ENCODE peak calls at places on chromosomes 11 and 22, in six cellular contexts. L is H9, W is mesenchymal stem cell, A is IMR-90, I is mesendoderm, T is H1. G is an unnamed sample.

GRCh38 chr11:47415949-47416472 is 7.6 kb downstream of the SLC39A13 start:
- DNase-seq in L (no peak), W (peak), A (peak), I (peak), T (no peak), G (no peak)

GRCh38 chr11:134453441-134453840 is 41.4 kb upstream of the B3GAT1 start:
- DNase-seq in L (no peak), W (no peak), A (no peak), I (no peak), T (no peak), G (no peak)

GRCh38 chr11:22875869-22876473 is 15.7 kb upstream of the CCDC179 start:
- DNase-seq in L (peak), W (peak), A (peak), I (peak), T (peak), G (peak)

GRCh38 chr22:30305519-30305905 is 16.2 kb upstream of the CASTOR1 start:
- DNase-seq in L (no peak), W (peak), A (no peak), I (no peak), T (no peak), G (no peak)

GRCh38 chr11:75547617-75548054 is 14.4 kb upstream of the SERPINH1 start:
- DNase-seq in L (peak), W (peak), A (peak), I (peak), T (peak), G (peak)

GRCh38 chr22:24535348-24535747 is 19.6 kb downstream of the GUCD1 start:
- DNase-seq in L (no peak), W (no peak), A (no peak), I (no peak), T (no peak), G (no peak)

GRCh38 chr11:105357764-105358163 is 218.2 kb upstream of the CARD18 start:
- DNase-seq in L (no peak), W (no peak), A (peak), I (no peak), T (no peak), G (no peak)

GRCh38 chr11:95556342-95557151 is 233.0 kb downstream of the FAM76B start:
- DNase-seq in L (no peak), W (peak), A (peak), I (peak), T (no peak), G (peak)

GRCh38 chr11:126194121-126194543 is 17.3 kb downstream of the RPUSD4 start:
- DNase-seq in L (no peak), W (peak), A (peak), I (peak), T (peak), G (peak)

GRCh38 chr11:83895516-83895915 is 609.3 kb upstream of the CCDC90B start:
- DNase-seq in L (no peak), W (no peak), A (no peak), I (peak), T (no peak), G (peak)

GRCh38 chr11:15871904-15872303 is 484.4 kb downstream of the SOX6 start:
- DNase-seq in L (no peak), W (no peak), A (no peak), I (no peak), T (no peak), G (no peak)

GRCh38 chr11:2778630-2779498 is 79.1 kb upstream of the KCNQ1OT1 start:
- DNase-seq in L (peak), W (peak), A (peak), I (no peak), T (peak), G (no peak)

GRCh38 chr22:38034278-38034882 is 22.8 kb upstream of the PICK1 start:
- DNase-seq in L (peak), W (peak), A (peak), I (peak), T (peak), G (peak)

GRCh38 chr22:50053861-50054260 is 4.2 kb downstream of the TTLL8 start:
- DNase-seq in L (no peak), W (no peak), A (no peak), I (no peak), T (no peak), G (no peak)

GRCh38 chr22:23119492-23120414 is 22.0 kb downstream of the RSPH14 start:
- DNase-seq in L (no peak), W (no peak), A (no peak), I (peak), T (no peak), G (no peak)

GRCh38 chr11:6377902-6378694 is 12.2 kb upstream of the SMPD1 start:
- DNase-seq in L (no peak), W (peak), A (no peak), I (no peak), T (no peak), G (no peak)

GRCh38 chr22:20781272-20781990 is 7.5 kb downstream of the SERPIND1 start:
- DNase-seq in L (no peak), W (no peak), A (peak), I (no peak), T (no peak), G (no peak)

GRCh38 chr22:20389288-20389687 is 4.7 kb upstream of the ZNF74 start:
- DNase-seq in L (peak), W (no peak), A (no peak), I (no peak), T (no peak), G (no peak)

DNA sequence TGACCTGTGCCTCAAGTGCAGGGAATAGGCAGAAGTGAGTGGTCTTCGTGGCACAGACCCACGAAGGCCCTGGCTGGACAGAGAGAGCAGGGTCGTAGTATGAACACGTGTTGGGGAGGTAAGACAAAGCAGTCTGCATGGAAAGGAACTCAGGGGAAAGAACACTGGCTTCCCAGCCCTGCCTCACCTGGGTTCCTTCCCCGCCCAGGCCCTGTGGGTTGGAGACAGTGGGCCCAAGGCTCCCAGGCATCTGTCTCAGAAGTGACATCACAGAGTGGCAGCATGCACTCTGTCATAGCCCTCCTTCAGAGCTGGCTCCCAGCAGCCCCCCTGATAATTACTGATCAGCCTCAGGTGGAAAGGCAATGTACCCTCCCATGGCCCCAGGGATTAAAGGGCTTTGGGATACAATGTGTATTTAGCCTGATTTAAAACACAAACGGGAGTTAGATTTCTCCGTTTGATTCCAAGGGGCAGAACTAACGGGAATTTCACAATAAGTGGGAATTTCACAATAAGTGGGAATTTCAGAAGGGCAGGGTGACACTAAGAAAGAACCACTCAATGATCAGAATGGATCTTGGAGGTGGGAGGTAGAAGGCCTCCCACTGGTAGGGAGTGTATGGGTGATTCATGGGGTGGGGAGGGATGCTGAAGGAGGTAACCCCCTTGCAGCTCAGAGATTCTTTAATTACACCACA is 65.0 kb downstream of the SLC22A12 start:
- DNase-seq in L (no peak), W (no peak), A (peak), I (no peak), T (no peak), G (no peak)
- H2BK15ac ChIP-seq in L (no peak), W (no peak), A (no peak), I (no peak), T (no peak), G (no peak)

GRCh38 chr11:110355011-110355744 is 58.8 kb upstream of the RDX start:
- DNase-seq in L (peak), W (no peak), A (no peak), I (peak), T (no peak), G (no peak)

GRCh38 chr11:110345756-110346155 is 49.3 kb upstream of the RDX start:
- DNase-seq in L (no peak), W (no peak), A (no peak), I (no peak), T (no peak), G (no peak)

GRCh38 chr11:110347660-110348059 is 51.2 kb upstream of the RDX start:
- DNase-seq in L (no peak), W (no peak), A (no peak), I (no peak), T (no peak), G (no peak)

GRCh38 chr11:110349109-110349996 is 52.9 kb upstream of the RDX start:
- DNase-seq in L (no peak), W (no peak), A (no peak), I (no peak), T (no peak), G (no peak)
- H2BK120ac ChIP-seq in L (no peak), W (no peak), A (no peak), I (no peak), T (no peak), G (no peak)

DNA sequence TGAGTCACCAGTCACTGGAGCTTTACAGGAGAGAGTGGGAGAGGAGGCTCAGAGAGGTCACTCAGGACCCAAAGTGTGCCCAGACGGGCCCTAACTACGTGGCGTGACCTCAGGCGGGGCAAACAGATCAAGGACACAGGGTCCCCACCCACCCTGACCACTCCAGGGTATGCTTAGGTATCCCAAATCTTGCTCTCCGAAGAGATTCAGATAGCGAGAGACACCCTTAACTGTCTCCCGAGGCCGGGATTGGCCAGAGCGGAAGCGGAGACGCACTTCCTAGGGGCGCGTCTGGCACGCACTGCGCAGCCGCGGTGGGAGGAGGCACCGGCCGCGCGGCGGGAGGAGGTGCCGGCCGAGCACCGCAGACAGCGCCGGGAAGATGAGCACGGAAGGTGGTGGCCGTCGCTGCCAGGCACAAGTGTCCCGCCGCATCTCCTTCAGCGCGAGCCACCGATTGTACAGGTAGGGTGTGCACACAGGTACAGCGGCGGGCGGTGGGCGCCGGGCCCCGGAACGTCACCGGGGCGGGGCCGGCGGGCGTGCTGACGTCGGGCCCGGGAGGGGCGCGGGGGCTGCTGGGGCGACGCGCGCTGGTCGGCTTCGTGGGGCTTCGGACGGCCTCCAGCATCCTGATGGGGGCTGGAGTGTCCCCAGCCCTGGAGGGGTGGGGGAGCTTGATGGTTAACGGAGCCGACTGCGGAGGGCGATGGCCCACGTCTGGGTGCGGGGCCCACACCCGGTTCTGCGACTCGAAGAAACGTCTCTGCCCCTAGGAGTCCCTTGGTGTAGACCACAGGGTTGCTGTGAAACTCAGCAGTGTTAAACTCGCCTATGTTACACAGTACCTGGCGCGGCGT is at the start of gene PTS:
- DNase-seq in L (peak), W (peak), A (peak), I (peak), T (peak), G (peak)
- H3K18ac ChIP-seq in L (peak), W (peak), A (peak), I (no peak), T (peak), G (peak)

GRCh38 chr22:18113680-18114394 is 3.2 kb downstream of the TUBA8 start:
- DNase-seq in L (no peak), W (no peak), A (no peak), I (no peak), T (no peak), G (no peak)
- H2BK15ac ChIP-seq in L (no peak), W (peak), A (no peak), I (no peak), T (no peak), G (no peak)

DNA sequence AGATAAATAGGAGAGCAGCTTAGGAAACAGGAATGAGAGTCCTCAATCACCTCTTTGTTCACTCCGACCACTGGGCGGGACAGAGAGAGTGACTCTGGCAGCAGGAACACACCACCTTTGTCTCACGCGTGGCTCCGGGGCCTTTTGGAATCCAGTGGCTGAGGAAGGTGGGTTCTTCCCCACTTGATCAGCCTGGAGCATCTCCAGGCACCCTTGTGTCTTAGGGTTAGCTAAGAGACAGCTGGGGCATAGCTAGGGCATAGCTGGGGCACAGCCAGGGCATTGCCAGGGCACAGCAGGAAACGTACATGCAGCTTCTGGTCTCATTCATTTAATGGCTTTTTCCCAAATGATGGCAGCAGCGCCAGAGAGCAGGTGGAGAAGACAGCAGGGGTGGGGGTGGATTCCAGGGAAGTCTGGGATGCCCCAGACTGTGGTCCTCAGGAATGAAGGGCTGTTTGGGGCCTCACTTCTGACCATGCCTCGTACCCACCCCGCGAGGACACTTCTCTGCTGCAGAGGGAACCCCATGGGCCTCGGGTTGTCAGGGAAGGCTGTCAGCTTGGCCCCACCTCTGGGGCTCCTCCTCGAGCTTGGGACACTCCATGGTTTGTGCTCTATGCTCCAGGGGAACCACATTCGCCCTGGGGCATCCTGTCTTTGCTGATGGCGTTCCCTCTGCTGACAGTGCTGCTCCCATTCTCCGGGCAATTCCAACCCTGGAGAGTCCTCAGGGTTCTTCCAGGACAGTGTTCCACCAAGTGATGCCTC is 30.4 kb upstream of the SHANK2 start:
- DNase-seq in L (peak), W (no peak), A (no peak), I (no peak), T (no peak), G (no peak)
- H2BK120ac ChIP-seq in L (no peak), W (no peak), A (no peak), I (no peak), T (no peak), G (peak)

DNA sequence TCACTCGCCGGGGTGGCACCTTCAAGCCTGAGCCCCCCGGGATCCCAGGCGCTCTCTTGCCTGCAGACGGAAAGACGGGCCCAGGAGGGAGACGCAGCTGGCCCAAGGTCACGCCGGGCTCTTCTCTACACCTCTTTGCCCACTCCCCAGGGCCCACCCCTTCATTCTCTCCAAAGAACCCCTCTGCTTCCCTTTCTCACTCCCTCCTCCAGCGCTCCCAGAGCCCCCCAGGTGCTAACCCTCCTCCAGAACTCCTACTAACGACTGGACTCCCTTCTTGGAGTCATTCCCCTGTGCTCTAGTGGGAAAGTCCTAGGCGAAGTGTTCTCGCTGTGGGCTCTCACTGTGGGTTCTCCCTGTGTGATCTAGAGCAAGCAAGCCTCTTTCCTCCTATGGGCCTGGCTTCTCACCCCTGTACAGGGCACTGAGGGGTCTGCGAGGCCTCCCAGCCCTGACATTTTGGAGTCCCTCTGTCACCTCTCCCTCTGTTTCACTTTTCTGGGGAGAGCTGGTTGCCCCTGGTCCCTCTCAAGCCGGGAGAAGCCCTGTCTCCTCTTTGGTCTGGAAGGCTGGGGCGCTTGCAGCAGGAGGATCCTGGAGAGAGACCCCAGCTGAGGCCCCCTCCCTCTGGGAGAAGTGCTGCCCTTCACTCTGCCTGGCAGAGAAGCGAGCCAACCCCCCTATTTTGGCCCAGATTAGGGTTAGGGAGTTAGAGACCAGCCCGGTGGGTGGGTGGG is 858 bp downstream of the OAF start:
- DNase-seq in L (no peak), W (peak), A (no peak), I (no peak), T (no peak), G (no peak)
- H3K18ac ChIP-seq in L (no peak), W (peak), A (no peak), I (no peak), T (peak), G (peak)